ENCODE peak calls at places on chromosome 3, in nine cellular contexts. R, V, U, E, S, Q, J, P and K are unnamed samples.

GRCh38 chr3:129123314-129124060 is 1.9 kb upstream of the RAB43 start:
- DNase-seq in R (no peak), V (peak), U (peak), E (no peak), S (no peak), Q (no peak), J (peak), P (peak), K (no peak)

GRCh38 chr3:175020101-175020500 is 161.0 kb downstream of the NAALADL2 start:
- DNase-seq in R (no peak), V (no peak), U (no peak), E (no peak), S (no peak), Q (peak), J (no peak), P (no peak), K (no peak)

GRCh38 chr3:13123266-13123665 is 50.0 kb upstream of the IQSEC1 start:
- DNase-seq in R (no peak), V (no peak), U (no peak), E (no peak), S (peak), Q (no peak), J (no peak), P (no peak), K (no peak)

GRCh38 chr3:128663151-128663550 is 12.5 kb upstream of the RPN1 start:
- DNase-seq in R (no peak), V (no peak), U (no peak), E (no peak), S (no peak), Q (no peak), J (no peak), P (no peak), K (no peak)

GRCh38 chr3:61876797-61877196 is 315.4 kb downstream of the PTPRG start:
- DNase-seq in R (no peak), V (no peak), U (no peak), E (no peak), S (no peak), Q (peak), J (peak), P (no peak), K (no peak)

GRCh38 chr3:195129644-195130492 is 141.1 kb downstream of the XXYLT1 start:
- DNase-seq in R (no peak), V (no peak), U (no peak), E (no peak), S (no peak), Q (peak), J (no peak), P (no peak), K (no peak)

GRCh38 chr3:72547183-72547582 is 301.1 kb downstream of the SHQ1 start:
- DNase-seq in R (no peak), V (no peak), U (no peak), E (no peak), S (no peak), Q (no peak), J (no peak), P (no peak), K (no peak)

GRCh38 chr3:192914873-192915272 is 2.8 kb downstream of the MB21D2 start:
- DNase-seq in R (no peak), V (no peak), U (no peak), E (no peak), S (no peak), Q (no peak), J (no peak), P (no peak), K (no peak)

GRCh38 chr3:169264711-169265110 is 398.8 kb downstream of the MECOM start:
- DNase-seq in R (no peak), V (no peak), U (no peak), E (no peak), S (no peak), Q (peak), J (peak), P (no peak), K (no peak)

GRCh38 chr3:150128126-150128525 is 157.4 kb upstream of the PFN2 start:
- DNase-seq in R (no peak), V (no peak), U (no peak), E (no peak), S (no peak), Q (no peak), J (no peak), P (no peak), K (no peak)

GRCh38 chr3:188046561-188047213 is 107.3 kb upstream of the LPP start:
- DNase-seq in R (no peak), V (no peak), U (no peak), E (no peak), S (no peak), Q (peak), J (no peak), P (no peak), K (no peak)

GRCh38 chr3:158711886-158712285 is 20.4 kb downstream of the RARRES1 start:
- DNase-seq in R (no peak), V (peak), U (no peak), E (no peak), S (no peak), Q (peak), J (peak), P (no peak), K (no peak)

GRCh38 chr3:129687586-129688125 is 81.2 kb upstream of the PLXND1 start:
- DNase-seq in R (no peak), V (no peak), U (no peak), E (no peak), S (no peak), Q (peak), J (no peak), P (no peak), K (no peak)

DNA sequence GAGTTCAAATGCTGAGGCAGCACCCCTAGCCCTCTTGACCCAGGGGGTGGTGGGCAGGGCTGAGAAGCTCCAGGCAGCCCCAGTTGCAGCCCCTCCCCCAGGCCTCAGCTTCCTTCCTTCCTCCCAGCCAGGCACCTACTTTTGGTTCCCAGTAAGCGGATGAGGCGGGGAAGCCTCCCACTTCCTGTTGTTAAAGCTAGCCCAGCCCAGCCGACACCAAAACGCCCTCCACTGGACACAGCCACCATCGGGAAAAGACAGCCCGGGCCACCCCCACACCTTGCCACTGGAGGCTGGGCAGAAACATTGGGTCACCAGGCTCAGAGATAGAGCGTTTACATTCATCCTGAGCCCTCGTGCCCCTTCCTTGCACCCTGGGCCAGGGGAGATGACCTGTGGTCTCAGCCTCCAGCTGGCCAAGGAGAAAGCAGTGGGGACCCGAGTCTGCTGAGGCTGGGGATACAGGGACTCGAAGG is 3.5 kb downstream of the DUSP7 start:
- DNase-seq in R (no peak), V (peak), U (peak), E (no peak), S (peak), Q (peak), J (peak), P (no peak), K (peak)
- H3K4me3 ChIP-seq in R (no peak), V (peak), U (peak), E (no peak), S (peak), Q (peak), J (peak), P (no peak), K (peak)

DNA sequence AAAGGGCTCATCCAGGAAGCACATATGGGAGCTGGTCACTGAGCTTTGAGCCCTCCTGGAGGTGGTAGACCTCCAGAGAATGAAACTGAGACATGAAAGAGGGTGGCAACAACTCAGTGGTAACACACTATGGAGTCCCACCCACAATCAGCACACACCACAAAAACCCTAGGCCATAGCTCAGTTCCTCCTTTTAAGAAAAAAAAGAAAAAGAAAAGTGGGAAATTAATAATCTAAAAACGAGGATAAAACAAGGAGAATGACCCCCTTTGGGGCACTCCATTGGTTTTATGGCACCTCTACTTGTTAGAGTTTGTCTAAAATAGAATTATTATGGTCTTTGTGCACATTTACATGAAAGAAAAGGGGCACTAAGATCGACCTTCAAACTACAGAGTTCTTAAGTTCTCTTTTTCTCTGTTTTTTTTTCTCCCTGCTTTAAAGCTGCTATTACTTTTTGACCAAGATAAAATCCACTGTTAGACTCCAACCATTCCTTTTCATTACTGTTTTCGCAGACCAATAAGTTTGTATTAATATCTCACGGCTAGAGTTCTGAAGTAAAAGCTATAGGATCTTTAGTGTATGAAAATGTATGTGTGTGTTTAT is 40.2 kb upstream of the ZBTB20 start:
- DNase-seq in R (no peak), V (no peak), U (no peak), E (peak), S (no peak), Q (no peak), J (no peak), P (no peak), K (no peak)
- H3K4me3 ChIP-seq in R (no peak), V (no peak), U (no peak), E (peak), S (no peak), Q (no peak), J (no peak), P (no peak), K (no peak)

DNA sequence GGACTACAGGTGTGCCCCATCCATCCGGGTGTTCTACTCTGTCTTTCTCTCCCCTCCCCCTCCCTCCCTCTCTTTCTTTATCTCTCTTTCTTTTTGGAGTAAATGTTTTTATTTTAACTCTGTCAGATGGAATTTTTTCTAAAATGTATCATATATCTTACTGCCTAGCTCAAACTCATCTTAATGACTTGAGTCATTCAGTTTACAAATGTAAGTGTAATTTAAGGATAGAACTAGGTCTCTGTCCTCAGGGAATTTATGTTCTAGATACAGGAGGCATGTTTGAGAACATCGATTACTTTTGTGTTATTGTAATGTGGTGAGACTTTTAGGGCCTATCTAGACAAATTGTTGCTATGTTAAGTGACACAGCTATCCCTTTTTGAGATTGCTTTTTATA is 3.5 kb downstream of the TBC1D23 start:
- DNase-seq in R (no peak), V (no peak), U (no peak), E (no peak), S (no peak), Q (no peak), J (no peak), P (no peak), K (no peak)
- H3K4me3 ChIP-seq in R (peak), V (no peak), U (peak), E (no peak), S (no peak), Q (no peak), J (no peak), P (no peak), K (no peak)

GRCh38 chr3:66490984-66491383 is 9.8 kb downstream of the LRIG1 start:
- DNase-seq in R (no peak), V (no peak), U (no peak), E (peak), S (no peak), Q (peak), J (peak), P (no peak), K (no peak)

GRCh38 chr3:66489115-66489514 is 11.7 kb downstream of the LRIG1 start:
- DNase-seq in R (no peak), V (no peak), U (no peak), E (no peak), S (no peak), Q (no peak), J (no peak), P (no peak), K (no peak)

GRCh38 chr3:66488492-66488891 is 12.3 kb downstream of the LRIG1 start:
- DNase-seq in R (no peak), V (no peak), U (no peak), E (peak), S (no peak), Q (no peak), J (no peak), P (no peak), K (no peak)

GRCh38 chr3:66489577-66489976 is 11.2 kb downstream of the LRIG1 start:
- DNase-seq in R (no peak), V (no peak), U (no peak), E (no peak), S (no peak), Q (no peak), J (no peak), P (no peak), K (peak)

GRCh38 chr3:66490214-66490613 is 10.6 kb downstream of the LRIG1 start:
- DNase-seq in R (no peak), V (no peak), U (no peak), E (peak), S (no peak), Q (peak), J (peak), P (no peak), K (peak)
- H3K4me3 ChIP-seq in R (no peak), V (no peak), U (no peak), E (peak), S (no peak), Q (no peak), J (peak), P (no peak), K (no peak)